ENCODE peak calls at places on chromosomes 16 and 17, in eight cellular contexts. W is fibroblast of the aortic adventitia; R is MCF 10A; L is neural progenitor cell; G is kidney glomerular epithelial cell; T is left colon; I is naive thymus-derived CD4-positive, alpha-beta T cell; D is T-helper 2 cell. M is an unnamed sample.

GRCh38 chr16:77191259-77191969 is 424 bp downstream of the MON1B start:
- DNase-seq in W (peak; percentile 17), R (no peak), L (peak; percentile 37), G (no peak), T (peak; percentile 46), I (no peak), D (peak; percentile 29), M (peak; percentile 20)

GRCh38 chr17:35127751-35128514 is 6.5 kb downstream of the FNDC8 start:
- DNase-seq in W (peak; percentile 97), R (no peak), L (no peak), G (no peak), T (no peak), I (no peak), D (no peak), M (no peak)

GRCh38 chr16:56950881-56951771 is 10.6 kb upstream of the CETP start:
- DNase-seq in W (peak; percentile 57), R (peak; percentile 43), L (peak; percentile 77), G (peak; percentile 6), T (peak; percentile 61), I (no peak), D (peak; percentile 27), M (peak; percentile 57)

GRCh38 chr16:69329369-69330285 is 761 bp downstream of the PDF start:
- DNase-seq in W (no peak), R (peak; percentile 21), L (peak; percentile 55), G (no peak), T (peak; percentile 61), I (no peak), D (no peak), M (no peak)

GRCh38 chr16:4207683-4208528 is 34.0 kb downstream of the SRL start:
- DNase-seq in W (no peak), R (no peak), L (no peak), G (no peak), T (no peak), I (no peak), D (no peak), M (no peak)

GRCh38 chr17:22410136-22410535 is 717.8 kb downstream of the KCNJ18 start:
- DNase-seq in W (no peak), R (no peak), L (no peak), G (no peak), T (no peak), I (no peak), D (no peak), M (no peak)

GRCh38 chr17:47804461-47804860 is 17.1 kb downstream of the OSBPL7 start:
- DNase-seq in W (no peak), R (no peak), L (no peak), G (no peak), T (no peak), I (no peak), D (no peak), M (no peak)

GRCh38 chr16:54806378-54806777 is 124.3 kb upstream of the IRX5 start:
- DNase-seq in W (no peak), R (no peak), L (no peak), G (no peak), T (no peak), I (no peak), D (no peak), M (no peak)

GRCh38 chr17:48074322-48075054 is 26.3 kb downstream of the NFE2L1 start:
- DNase-seq in W (peak; percentile 91), R (peak; percentile 83), L (peak; percentile 80), G (peak; percentile 85), T (peak; percentile 88), I (peak; percentile 57), D (peak; percentile 63), M (peak; percentile 67)

GRCh38 chr17:82887255-82888164 is 47.7 kb upstream of the ZNF750 start:
- DNase-seq in W (no peak), R (no peak), L (no peak), G (no peak), T (no peak), I (no peak), D (no peak), M (no peak)

GRCh38 chr17:8117980-8118768 is at the start of gene ALOXE3:
- DNase-seq in W (peak; percentile 54), R (peak; percentile 87), L (peak; percentile 59), G (peak; percentile 91), T (peak; percentile 37), I (no peak), D (no peak), M (no peak)

GRCh38 chr17:14069251-14069981 is at the start of gene COX10:
- DNase-seq in W (peak; percentile 71), R (peak; percentile 92), L (peak; percentile 93), G (peak; percentile 80), T (peak; percentile 93), I (peak; percentile 72), D (peak; percentile 77), M (peak; percentile 78)

GRCh38 chr16:85331685-85332084 is 219.4 kb upstream of the CIBAR2 start:
- DNase-seq in W (no peak), R (peak; percentile 52), L (no peak), G (no peak), T (peak; percentile 70), I (no peak), D (no peak), M (no peak)

GRCh38 chr16:4392382-4393242 is 21.0 kb downstream of the VASN start:
- DNase-seq in W (peak; percentile 80), R (peak; percentile 77), L (peak; percentile 68), G (no peak), T (no peak), I (no peak), D (no peak), M (no peak)